ENCODE peak calls at places on chromosomes 4 and X, in seven cellular contexts. One of them, this sample, is unnamed.

GRCh38 chrX:129360175-129360574 is 163.1 kb downstream of the SMARCA1 start:
- DNase-seq in neural crest cell: peak
- DNase-seq in sigmoid colon: no peak
- DNase-seq in GM12865: peak
- DNase-seq in CD4-positive, CD25-positive, alpha-beta regulatory T cell: peak
- DNase-seq in nucleus accumbens: no peak
- DNase-seq in spleen: no peak
- DNase-seq in this sample: peak

GRCh38 chr4:40967550-40967949 is 217.8 kb downstream of the NSUN7 start:
- DNase-seq in neural crest cell: no peak
- DNase-seq in sigmoid colon: no peak
- DNase-seq in GM12865: no peak
- DNase-seq in nucleus accumbens: no peak
- DNase-seq in CD4-positive, CD25-positive, alpha-beta regulatory T cell: no peak
- DNase-seq in spleen: no peak
- DNase-seq in this sample: no peak

GRCh38 chrX:13059676-13060499 is 15.5 kb upstream of the FAM9C start:
- DNase-seq in CD4-positive, CD25-positive, alpha-beta regulatory T cell: no peak
- DNase-seq in nucleus accumbens: no peak
- DNase-seq in sigmoid colon: no peak
- DNase-seq in neural crest cell: no peak
- DNase-seq in spleen: no peak
- DNase-seq in GM12865: no peak
- DNase-seq in this sample: peak

GRCh38 chrX:97006167-97006566 is 122.5 kb downstream of the RPA4 start:
- DNase-seq in CD4-positive, CD25-positive, alpha-beta regulatory T cell: no peak
- DNase-seq in GM12865: no peak
- DNase-seq in sigmoid colon: no peak
- DNase-seq in neural crest cell: no peak
- DNase-seq in nucleus accumbens: no peak
- DNase-seq in spleen: no peak
- DNase-seq in this sample: no peak

GRCh38 chr4:139242511-139243051 is 37.4 kb downstream of the MGARP start:
- DNase-seq in CD4-positive, CD25-positive, alpha-beta regulatory T cell: no peak
- DNase-seq in sigmoid colon: no peak
- DNase-seq in GM12865: no peak
- DNase-seq in nucleus accumbens: no peak
- DNase-seq in neural crest cell: no peak
- DNase-seq in spleen: no peak
- DNase-seq in this sample: no peak

GRCh38 chr4:168475745-168476144 is 4.5 kb downstream of the DDX60L start:
- DNase-seq in neural crest cell: no peak
- DNase-seq in spleen: no peak
- DNase-seq in nucleus accumbens: no peak
- DNase-seq in sigmoid colon: no peak
- DNase-seq in GM12865: no peak
- DNase-seq in CD4-positive, CD25-positive, alpha-beta regulatory T cell: no peak
- DNase-seq in this sample: no peak

GRCh38 chrX:143754183-143754582 is 33.6 kb upstream of the SPANXN2 start:
- DNase-seq in CD4-positive, CD25-positive, alpha-beta regulatory T cell: no peak
- DNase-seq in sigmoid colon: no peak
- DNase-seq in GM12865: no peak
- DNase-seq in spleen: no peak
- DNase-seq in neural crest cell: no peak
- DNase-seq in nucleus accumbens: no peak
- DNase-seq in this sample: no peak

GRCh38 chrX:147911192-147912022 is at the start of gene FMR1:
- DNase-seq in GM12865: peak
- DNase-seq in nucleus accumbens: peak
- DNase-seq in sigmoid colon: peak
- DNase-seq in neural crest cell: peak
- DNase-seq in CD4-positive, CD25-positive, alpha-beta regulatory T cell: peak
- DNase-seq in spleen: peak
- DNase-seq in this sample: peak

GRCh38 chr4:173346074-173346473 is 11.9 kb upstream of the HMGB2 start:
- DNase-seq in spleen: no peak
- DNase-seq in neural crest cell: no peak
- DNase-seq in CD4-positive, CD25-positive, alpha-beta regulatory T cell: no peak
- DNase-seq in sigmoid colon: no peak
- DNase-seq in GM12865: no peak
- DNase-seq in nucleus accumbens: no peak
- DNase-seq in this sample: no peak

GRCh38 chrX:53974529-53974928 is 69.7 kb downstream of the PHF8 start:
- DNase-seq in sigmoid colon: no peak
- DNase-seq in neural crest cell: no peak
- DNase-seq in nucleus accumbens: no peak
- DNase-seq in CD4-positive, CD25-positive, alpha-beta regulatory T cell: no peak
- DNase-seq in spleen: no peak
- DNase-seq in GM12865: no peak
- DNase-seq in this sample: no peak

GRCh38 chr4:73019462-73020047 is 50.0 kb downstream of the COX18 start:
- DNase-seq in GM12865: peak
- DNase-seq in nucleus accumbens: no peak
- DNase-seq in sigmoid colon: no peak
- DNase-seq in CD4-positive, CD25-positive, alpha-beta regulatory T cell: peak
- DNase-seq in spleen: no peak
- DNase-seq in neural crest cell: peak
- DNase-seq in this sample: peak

This sample was measured in A549.